ENCODE peak calls at places on chromosomes 6 and 20, in seven cellular contexts. One of them, this sample, is unnamed.
A peak's percentile ranks its signal among the peaks of the same experiment; 100 is the strongest.

GRCh38 chr6:33375143-33375649 is 16.4 kb upstream of the KIFC1 start:
- DNase-seq in mesendoderm: no peak
- DNase-seq in trophoblast cell: no peak
- DNase-seq in mesenchymal stem cell: peak; percentile 77
- DNase-seq in neuronal stem cell: no peak
- DNase-seq in H1: no peak
- DNase-seq in IMR-90: peak; percentile 84
- DNase-seq in this sample: no peak

GRCh38 chr6:40308533-40309306 is 278.4 kb downstream of the LRFN2 start:
- DNase-seq in mesendoderm: peak; percentile 89
- DNase-seq in trophoblast cell: peak; percentile 83
- DNase-seq in mesenchymal stem cell: peak; percentile 56
- DNase-seq in H1: peak; percentile 98
- DNase-seq in IMR-90: peak; percentile 26
- DNase-seq in neuronal stem cell: peak; percentile 79
- DNase-seq in this sample: peak; percentile 86

GRCh38 chr6:30591008-30591407 is 19.8 kb downstream of the ABCF1 start:
- DNase-seq in mesenchymal stem cell: peak; percentile 71
- DNase-seq in neuronal stem cell: no peak
- DNase-seq in H1: no peak
- DNase-seq in mesendoderm: no peak
- DNase-seq in IMR-90: peak; percentile 72
- DNase-seq in trophoblast cell: peak; percentile 93
- DNase-seq in this sample: no peak

GRCh38 chr6:43702522-43703440 is 15.2 kb upstream of the MRPS18A start:
- DNase-seq in IMR-90: peak; percentile 83
- DNase-seq in H1: peak; percentile 90
- DNase-seq in mesendoderm: peak; percentile 99
- DNase-seq in trophoblast cell: peak; percentile 83
- DNase-seq in neuronal stem cell: peak; percentile 95
- DNase-seq in mesenchymal stem cell: peak; percentile 94
- DNase-seq in this sample: peak; percentile 97

GRCh38 chr6:143536461-143536865 is 24.9 kb upstream of the FUCA2 start:
- DNase-seq in mesenchymal stem cell: peak; percentile 35
- DNase-seq in H1: peak; percentile 75
- DNase-seq in neuronal stem cell: peak; percentile 33
- DNase-seq in mesendoderm: peak; percentile 41
- DNase-seq in IMR-90: peak; percentile 33
- DNase-seq in trophoblast cell: peak; percentile 33
- DNase-seq in this sample: peak; percentile 55

GRCh38 chr6:10555625-10556309 is 34.6 kb downstream of the GCNT2 start:
- DNase-seq in mesendoderm: peak; percentile 83
- DNase-seq in IMR-90: peak; percentile 8
- DNase-seq in H1: peak; percentile 70
- DNase-seq in mesenchymal stem cell: peak; percentile 53
- DNase-seq in neuronal stem cell: peak; percentile 58
- DNase-seq in trophoblast cell: no peak
- DNase-seq in this sample: peak; percentile 83

GRCh38 chr6:76330031-76330430 is 257.6 kb upstream of the IMPG1 start:
- DNase-seq in IMR-90: no peak
- DNase-seq in mesendoderm: no peak
- DNase-seq in trophoblast cell: no peak
- DNase-seq in H1: no peak
- DNase-seq in mesenchymal stem cell: no peak
- DNase-seq in neuronal stem cell: no peak
- DNase-seq in this sample: no peak

GRCh38 chr6:21739838-21740237 is 146.3 kb downstream of the SOX4 start:
- DNase-seq in trophoblast cell: peak; percentile 43
- DNase-seq in mesenchymal stem cell: no peak
- DNase-seq in H1: no peak
- DNase-seq in IMR-90: no peak
- DNase-seq in mesendoderm: peak; percentile 72
- DNase-seq in neuronal stem cell: no peak
- DNase-seq in this sample: no peak

GRCh38 chr6:116536216-116536621 is 9.3 kb downstream of the TRAPPC3L start:
- DNase-seq in trophoblast cell: peak; percentile 89
- DNase-seq in IMR-90: peak; percentile 71
- DNase-seq in H1: no peak
- DNase-seq in mesenchymal stem cell: peak; percentile 73
- DNase-seq in neuronal stem cell: peak; percentile 55
- DNase-seq in mesendoderm: peak; percentile 78
- DNase-seq in this sample: no peak

GRCh38 chr6:37109714-37110454 is 60.1 kb upstream of the PIM1 start:
- DNase-seq in mesendoderm: no peak
- DNase-seq in mesenchymal stem cell: peak; percentile 68
- DNase-seq in IMR-90: no peak
- DNase-seq in H1: no peak
- DNase-seq in neuronal stem cell: no peak
- DNase-seq in trophoblast cell: no peak
- DNase-seq in this sample: no peak

GRCh38 chr6:80642452-80642851 is 536.0 kb downstream of the BCKDHB start:
- DNase-seq in mesendoderm: no peak
- DNase-seq in neuronal stem cell: no peak
- DNase-seq in trophoblast cell: peak; percentile 26
- DNase-seq in mesenchymal stem cell: peak; percentile 36
- DNase-seq in IMR-90: peak; percentile 86
- DNase-seq in H1: no peak
- DNase-seq in this sample: no peak

GRCh38 chr6:40881501-40881900 is 157.5 kb downstream of the UNC5CL start:
- DNase-seq in mesenchymal stem cell: no peak
- DNase-seq in H1: no peak
- DNase-seq in neuronal stem cell: no peak
- DNase-seq in IMR-90: no peak
- DNase-seq in trophoblast cell: no peak
- DNase-seq in mesendoderm: no peak
- DNase-seq in this sample: no peak

GRCh38 chr20:48535556-48535955 is 292.2 kb downstream of the PREX1 start:
- DNase-seq in mesenchymal stem cell: no peak
- DNase-seq in mesendoderm: no peak
- DNase-seq in IMR-90: no peak
- DNase-seq in trophoblast cell: no peak
- DNase-seq in H1: no peak
- DNase-seq in neuronal stem cell: no peak
- DNase-seq in this sample: no peak

GRCh38 chr6:142822882-142823578 is 121.9 kb downstream of the HIVEP2 start:
- DNase-seq in neuronal stem cell: no peak
- DNase-seq in mesendoderm: peak; percentile 88
- DNase-seq in trophoblast cell: peak; percentile 92
- DNase-seq in IMR-90: no peak
- DNase-seq in H1: peak; percentile 83
- DNase-seq in mesenchymal stem cell: no peak
- DNase-seq in this sample: peak; percentile 82

GRCh38 chr6:86477510-86478166 is 459.7 kb upstream of the HTR1E start:
- DNase-seq in neuronal stem cell: peak; percentile 14
- DNase-seq in IMR-90: no peak
- DNase-seq in mesendoderm: peak; percentile 76
- DNase-seq in trophoblast cell: no peak
- DNase-seq in mesenchymal stem cell: no peak
- DNase-seq in H1: peak; percentile 43
- DNase-seq in this sample: peak; percentile 37

GRCh38 chr20:46057856-46058655 is 29.0 kb downstream of the SLC12A5 start:
- DNase-seq in neuronal stem cell: peak; percentile 45
- DNase-seq in IMR-90: peak; percentile 47
- DNase-seq in mesendoderm: peak; percentile 83
- DNase-seq in H1: no peak
- DNase-seq in mesenchymal stem cell: peak; percentile 63
- DNase-seq in trophoblast cell: peak; percentile 28
- DNase-seq in this sample: peak; percentile 79

GRCh38 chr20:54642733-54643667 is 167.6 kb downstream of the DOK5 start:
- DNase-seq in IMR-90: no peak
- DNase-seq in H1: no peak
- DNase-seq in neuronal stem cell: no peak
- DNase-seq in mesenchymal stem cell: no peak
- DNase-seq in mesendoderm: no peak
- DNase-seq in trophoblast cell: no peak
- DNase-seq in this sample: no peak

GRCh38 chr6:22146581-22147468 is 150.0 kb downstream of the PRL start:
- DNase-seq in IMR-90: no peak
- DNase-seq in H1: no peak
- DNase-seq in trophoblast cell: no peak
- DNase-seq in neuronal stem cell: no peak
- DNase-seq in mesenchymal stem cell: no peak
- DNase-seq in mesendoderm: no peak
- DNase-seq in this sample: no peak

GRCh38 chr20:5395932-5396727 is 79.4 kb upstream of the PROKR2 start:
- DNase-seq in mesenchymal stem cell: no peak
- DNase-seq in neuronal stem cell: no peak
- DNase-seq in H1: no peak
- DNase-seq in IMR-90: no peak
- DNase-seq in trophoblast cell: no peak
- DNase-seq in mesendoderm: no peak
- DNase-seq in this sample: no peak

DNA sequence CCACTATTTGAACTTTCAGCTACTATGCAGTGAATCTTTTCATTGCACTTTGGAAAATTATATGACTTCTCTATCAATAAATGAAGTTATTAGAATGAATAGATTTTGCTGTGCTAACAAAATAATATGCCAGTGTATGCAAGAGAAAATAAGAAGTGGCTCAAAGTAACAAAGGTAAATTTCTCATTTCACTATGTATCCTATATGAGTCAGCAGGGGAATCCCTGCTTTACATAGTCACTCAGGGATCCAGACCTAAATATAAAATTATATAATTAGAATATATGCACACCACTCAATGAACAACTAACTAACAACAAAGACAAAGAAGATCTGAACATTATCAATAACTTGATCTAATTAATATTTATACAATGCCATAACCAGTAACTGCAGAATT is 390.8 kb upstream of the IRAK1BP1 start:
- DNase-seq in mesenchymal stem cell: no peak
- DNase-seq in IMR-90: no peak
- DNase-seq in mesendoderm: no peak
- DNase-seq in H1: no peak
- DNase-seq in neuronal stem cell: no peak
- DNase-seq in trophoblast cell: no peak
- DNase-seq in this sample: no peak
- H3K18ac ChIP-seq in mesenchymal stem cell: no peak overlapping the region
- H3K18ac ChIP-seq in IMR-90: no peak overlapping the region
- H3K18ac ChIP-seq in mesendoderm: no peak overlapping the region
- H3K18ac ChIP-seq in H1: no peak overlapping the region
- H3K18ac ChIP-seq in neuronal stem cell: no peak overlapping the region
- H3K18ac ChIP-seq in trophoblast cell: no peak overlapping the region
- H3K18ac ChIP-seq in this sample: no peak overlapping the region

GRCh38 chr6:28864321-28864923 is 59.4 kb downstream of the TRIM27 start:
- DNase-seq in mesendoderm: no peak
- DNase-seq in trophoblast cell: no peak
- DNase-seq in neuronal stem cell: no peak
- DNase-seq in mesenchymal stem cell: no peak
- DNase-seq in H1: no peak
- DNase-seq in IMR-90: no peak
- DNase-seq in this sample: no peak
- H3K18ac ChIP-seq in mesendoderm: no peak overlapping the region
- H3K18ac ChIP-seq in trophoblast cell: no peak overlapping the region
- H3K18ac ChIP-seq in neuronal stem cell: no peak overlapping the region
- H3K18ac ChIP-seq in mesenchymal stem cell: no peak overlapping the region
- H3K18ac ChIP-seq in H1: no peak overlapping the region
- H3K18ac ChIP-seq in IMR-90: no peak overlapping the region
- H3K18ac ChIP-seq in this sample: peak overlapping the region; percentile 87

GRCh38 chr20:64035933-64036345 is at the start of gene C20orf204:
- DNase-seq in neuronal stem cell: no peak
- DNase-seq in mesendoderm: peak; percentile 78
- DNase-seq in H1: no peak
- DNase-seq in mesenchymal stem cell: no peak
- DNase-seq in trophoblast cell: no peak
- DNase-seq in IMR-90: no peak
- DNase-seq in this sample: peak; percentile 51

GRCh38 chr20:64036346-64037198 is 590 bp downstream of the C20orf204 start:
- DNase-seq in neuronal stem cell: no peak
- DNase-seq in IMR-90: peak; percentile 53
- DNase-seq in mesendoderm: no peak
- DNase-seq in mesenchymal stem cell: no peak
- DNase-seq in H1: no peak
- DNase-seq in trophoblast cell: no peak
- DNase-seq in this sample: no peak

GRCh38 chr20:64033981-64034493 is 1.9 kb upstream of the C20orf204 start:
- DNase-seq in H1: no peak
- DNase-seq in IMR-90: no peak
- DNase-seq in trophoblast cell: no peak
- DNase-seq in mesenchymal stem cell: no peak
- DNase-seq in mesendoderm: no peak
- DNase-seq in neuronal stem cell: no peak
- DNase-seq in this sample: no peak

GRCh38 chr20:64037199-64037497 is 1.2 kb downstream of the C20orf204 start:
- DNase-seq in H1: no peak
- DNase-seq in mesenchymal stem cell: no peak
- DNase-seq in mesendoderm: no peak
- DNase-seq in trophoblast cell: no peak
- DNase-seq in IMR-90: no peak
- DNase-seq in neuronal stem cell: no peak
- DNase-seq in this sample: no peak

GRCh38 chr20:64035066-64035932 is 683 bp upstream of the C20orf204 start:
- DNase-seq in neuronal stem cell: no peak
- DNase-seq in H1: no peak
- DNase-seq in mesenchymal stem cell: no peak
- DNase-seq in mesendoderm: no peak
- DNase-seq in IMR-90: no peak
- DNase-seq in trophoblast cell: no peak
- DNase-seq in this sample: no peak
- H3K18ac ChIP-seq in neuronal stem cell: no peak overlapping the region
- H3K18ac ChIP-seq in H1: peak overlapping the region; percentile 83
- H3K18ac ChIP-seq in mesenchymal stem cell: no peak overlapping the region
- H3K18ac ChIP-seq in mesendoderm: no peak overlapping the region
- H3K18ac ChIP-seq in IMR-90: no peak overlapping the region
- H3K18ac ChIP-seq in trophoblast cell: no peak overlapping the region
- H3K18ac ChIP-seq in this sample: no peak overlapping the region

DNA sequence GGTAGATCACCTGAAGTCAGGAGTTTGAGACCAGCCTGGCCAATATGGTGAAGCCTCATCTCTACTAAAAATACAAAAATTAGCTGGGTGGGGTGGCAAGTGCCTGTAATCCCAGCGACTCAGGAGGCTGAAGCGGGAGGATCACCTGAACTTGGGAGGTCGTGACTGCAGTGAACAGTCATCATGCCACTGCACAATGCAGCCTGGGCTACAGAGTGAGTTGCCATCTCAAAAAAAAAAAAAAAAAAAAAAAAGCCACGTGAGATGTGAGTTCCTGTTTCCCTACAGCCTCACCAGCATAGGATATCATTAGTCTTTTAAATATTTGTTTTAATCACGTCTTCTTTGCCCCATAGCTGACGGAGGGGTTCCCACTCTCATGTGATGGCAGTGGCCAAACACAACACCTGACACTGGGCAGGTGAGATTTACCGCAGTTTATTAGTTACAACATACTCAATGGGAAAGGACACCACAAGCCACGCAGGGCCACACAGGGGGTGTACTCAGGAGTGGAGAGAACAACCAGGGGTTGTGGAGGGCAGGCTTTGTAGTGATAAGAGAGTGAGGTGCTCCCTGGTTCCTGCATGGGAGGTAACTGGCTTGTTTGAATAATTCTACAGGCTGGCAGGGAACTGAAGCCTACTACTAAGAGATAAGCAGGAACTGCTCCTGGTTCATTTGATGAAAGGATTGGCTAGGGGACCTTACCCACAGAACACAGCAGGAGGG is 4.6 kb upstream of the LZTS3 start:
- DNase-seq in trophoblast cell: no peak
- DNase-seq in H1: no peak
- DNase-seq in mesendoderm: no peak
- DNase-seq in neuronal stem cell: no peak
- DNase-seq in IMR-90: no peak
- DNase-seq in mesenchymal stem cell: no peak
- DNase-seq in this sample: no peak
- H3K18ac ChIP-seq in trophoblast cell: no peak overlapping the region
- H3K18ac ChIP-seq in H1: no peak overlapping the region
- H3K18ac ChIP-seq in mesendoderm: no peak overlapping the region
- H3K18ac ChIP-seq in neuronal stem cell: no peak overlapping the region
- H3K18ac ChIP-seq in IMR-90: no peak overlapping the region
- H3K18ac ChIP-seq in mesenchymal stem cell: no peak overlapping the region
- H3K18ac ChIP-seq in this sample: no peak overlapping the region